ENCODE peak calls at places on chromosome 3, in six cellular contexts. M is cardiac muscle cell, F is body of pancreas, V is testis, Y is GM23248, P is aorta. L is an unnamed sample.

GRCh38 chr3:193716155-193716554 is 123.1 kb downstream of the OPA1 start:
- DNase-seq in M (no peak), F (no peak), V (no peak), Y (no peak), P (no peak), L (no peak)

GRCh38 chr3:161273589-161274218 is 52.6 kb downstream of the NMD3 start:
- DNase-seq in M (peak; percentile 65), F (peak; percentile 26), V (peak; percentile 32), Y (peak; percentile 66), P (no peak), L (no peak)

GRCh38 chr3:100006570-100007271 is 107.6 kb downstream of the FILIP1L start:
- DNase-seq in M (no peak), F (no peak), V (no peak), Y (peak; percentile 71), P (no peak), L (no peak)

GRCh38 chr3:123153821-123154323 is 47.9 kb upstream of the SEC22A start:
- DNase-seq in M (no peak), F (no peak), V (no peak), Y (no peak), P (no peak), L (no peak)

GRCh38 chr3:52479037-52479875 is 15.9 kb upstream of the STAB1 start:
- DNase-seq in M (no peak), F (no peak), V (no peak), Y (no peak), P (no peak), L (no peak)

GRCh38 chr3:192929146-192929545 is 11.5 kb upstream of the MB21D2 start:
- DNase-seq in M (no peak), F (no peak), V (no peak), Y (peak; percentile 58), P (no peak), L (no peak)

GRCh38 chr3:114409291-114409690 is 115.5 kb downstream of the TIGIT start:
- DNase-seq in M (no peak), F (no peak), V (no peak), Y (peak; percentile 25), P (no peak), L (no peak)

GRCh38 chr3:194364652-194365434 is 4.7 kb downstream of the LRRC15 start:
- DNase-seq in M (peak; percentile 64), F (peak; percentile 22), V (peak; percentile 21), Y (peak; percentile 89), P (no peak), L (no peak)

GRCh38 chr3:190309414-190309813 is 12.8 kb downstream of the CLDN1 start:
- DNase-seq in M (no peak), F (no peak), V (no peak), Y (no peak), P (no peak), L (no peak)

GRCh38 chr3:127073931-127074820 is 91.3 kb downstream of the PLXNA1 start:
- DNase-seq in M (no peak), F (no peak), V (no peak), Y (peak; percentile 48), P (no peak), L (peak; percentile 45)

GRCh38 chr3:51940648-51941421 is 869 bp downstream of the RRP9 start:
- DNase-seq in M (no peak), F (peak; percentile 10), V (no peak), Y (peak; percentile 72), P (no peak), L (no peak)

GRCh38 chr3:166785851-166786250 is 594.2 kb downstream of the ZBBX start:
- DNase-seq in M (no peak), F (no peak), V (no peak), Y (no peak), P (no peak), L (no peak)

GRCh38 chr3:8838765-8839423 is 69.5 kb upstream of the OXTR start:
- DNase-seq in M (no peak), F (no peak), V (no peak), Y (no peak), P (no peak), L (no peak)

GRCh38 chr3:127613406-127613805 is 15.2 kb downstream of the MCM2 start:
- DNase-seq in M (no peak), F (peak; percentile 68), V (no peak), Y (peak; percentile 58), P (peak; percentile 72), L (no peak)

GRCh38 chr3:127524300-127524896 is 66.1 kb downstream of the TPRA1 start:
- DNase-seq in M (no peak), F (peak; percentile 52), V (no peak), Y (no peak), P (no peak), L (no peak)

GRCh38 chr3:16467368-16467767 is 46.1 kb downstream of the RFTN1 start:
- DNase-seq in M (no peak), F (no peak), V (no peak), Y (no peak), P (no peak), L (no peak)

GRCh38 chr3:137217733-137218132 is 259.9 kb downstream of the IL20RB start:
- DNase-seq in M (peak; percentile 42), F (no peak), V (peak; percentile 53), Y (no peak), P (no peak), L (no peak)

GRCh38 chr3:136270179-136270578 is 20.0 kb downstream of the PCCB start:
- DNase-seq in M (no peak), F (no peak), V (no peak), Y (no peak), P (no peak), L (no peak)

GRCh38 chr3:154040283-154040682 is 80.9 kb upstream of the ARHGEF26 start:
- DNase-seq in M (no peak), F (no peak), V (no peak), Y (peak; percentile 46), P (no peak), L (no peak)
- H3K4me3 ChIP-seq in M (no peak overlapping the region), F (no peak overlapping the region), V (no peak overlapping the region), Y (no peak overlapping the region), P (no peak overlapping the region), L (no peak overlapping the region)

GRCh38 chr3:124831631-124832184 is 55.5 kb downstream of the ITGB5 start:
- DNase-seq in M (no peak), F (no peak), V (no peak), Y (no peak), P (no peak), L (no peak)

GRCh38 chr3:124834723-124835718 is 52.1 kb downstream of the ITGB5 start:
- DNase-seq in M (no peak), F (peak; percentile 68), V (peak; percentile 40), Y (peak; percentile 52), P (peak; percentile 63), L (peak; percentile 75)

GRCh38 chr3:124833710-124834332 is 53.3 kb downstream of the ITGB5 start:
- DNase-seq in M (no peak), F (no peak), V (no peak), Y (no peak), P (no peak), L (no peak)

GRCh38 chr3:124829819-124830554 is 57.2 kb downstream of the ITGB5 start:
- DNase-seq in M (no peak), F (no peak), V (no peak), Y (peak; percentile 73), P (no peak), L (no peak)

GRCh38 chr3:124832782-124833709 is 54.1 kb downstream of the ITGB5 start:
- DNase-seq in M (no peak), F (no peak), V (no peak), Y (peak; percentile 89), P (no peak), L (no peak)
- H3K4me1 ChIP-seq in M (peaks cover 33% of the 10 kb centered on the region), F (peaks cover 23% of the 10 kb centered on the region), V (peaks cover 32% of the 10 kb centered on the region), Y (peaks cover 77% of the 10 kb centered on the region), P (peaks cover 27% of the 10 kb centered on the region), L (peaks cover 33% of the 10 kb centered on the region)

DNA sequence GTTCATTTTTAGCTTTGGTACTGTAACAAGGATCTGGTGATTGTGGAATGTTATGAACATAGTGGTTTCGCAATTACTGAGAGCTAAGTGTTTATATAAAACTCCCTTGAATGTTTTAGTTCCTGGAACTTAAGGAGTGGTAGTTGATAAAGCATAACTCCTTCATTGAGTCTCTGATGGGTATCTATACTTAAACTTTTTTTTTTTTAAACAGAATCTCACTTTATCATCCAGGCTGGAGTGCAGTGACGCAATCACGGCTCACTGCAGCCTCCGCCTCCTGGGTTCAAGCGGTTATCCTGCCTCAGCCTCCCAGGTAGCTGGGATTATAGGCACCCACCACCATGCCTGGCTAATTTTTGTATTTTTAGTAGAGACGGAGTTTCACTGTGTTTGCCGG is 11.3 kb downstream of the PRKCI start:
- DNase-seq in M (no peak), F (no peak), V (no peak), Y (peak; percentile 78), P (no peak), L (no peak)
- H3K4me3 ChIP-seq in M (no peak overlapping the region), F (no peak overlapping the region), V (no peak overlapping the region), Y (no peak overlapping the region), P (no peak overlapping the region), L (no peak overlapping the region)

GRCh38 chr3:101939391-101939790 is 90.1 kb downstream of the NFKBIZ start:
- DNase-seq in M (no peak), F (no peak), V (no peak), Y (no peak), P (no peak), L (no peak)

GRCh38 chr3:101940521-101940992 is 91.2 kb downstream of the NFKBIZ start:
- DNase-seq in M (peak; percentile 89), F (no peak), V (peak; percentile 18), Y (peak; percentile 96), P (peak; percentile 69), L (peak; percentile 77)

GRCh38 chr3:101943028-101943427 is 93.7 kb downstream of the NFKBIZ start:
- DNase-seq in M (no peak), F (no peak), V (no peak), Y (no peak), P (no peak), L (no peak)

GRCh38 chr3:101942356-101942755 is 93.0 kb downstream of the NFKBIZ start:
- DNase-seq in M (no peak), F (no peak), V (no peak), Y (peak; percentile 32), P (no peak), L (no peak)

DNA sequence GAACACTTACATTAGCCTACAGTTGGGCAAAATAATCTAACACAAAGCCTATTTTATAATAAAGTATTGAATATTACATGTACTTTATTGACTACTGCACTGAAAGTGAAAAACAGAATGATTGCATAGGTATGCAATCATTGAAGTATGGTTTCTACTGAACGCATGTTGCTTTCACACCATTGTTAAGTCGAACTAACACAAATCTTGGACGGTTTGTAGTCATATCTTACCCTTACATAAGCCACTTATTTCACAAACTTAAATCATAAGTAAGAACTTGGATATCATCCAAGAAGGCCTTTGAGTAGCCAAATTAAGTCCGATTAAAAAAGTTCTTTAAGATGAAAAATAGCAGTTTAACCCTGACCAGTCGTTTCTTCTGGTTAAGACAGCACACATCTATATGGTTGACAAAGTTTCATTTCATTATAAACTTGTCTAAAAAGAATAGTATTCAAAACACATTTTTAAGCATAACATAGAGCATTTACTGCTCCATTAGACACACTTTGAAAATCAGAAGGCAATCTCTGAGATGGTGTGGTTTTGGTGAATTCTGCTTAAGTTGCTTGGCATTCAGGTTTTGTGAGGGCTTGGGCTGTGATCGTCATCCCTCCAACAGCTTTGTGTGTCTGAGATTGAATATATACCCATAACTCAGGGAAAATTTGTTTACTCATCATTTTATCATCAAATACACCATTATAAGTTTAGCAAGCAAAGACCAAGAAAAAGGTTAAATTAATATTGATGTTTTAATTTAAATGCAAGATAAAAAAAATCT is 92.1 kb downstream of the NFKBIZ start:
- DNase-seq in M (no peak), F (no peak), V (no peak), Y (peak; percentile 48), P (no peak), L (no peak)
- H3K4me1 ChIP-seq in M (peaks cover 56% of the 10 kb centered on the region), F (no peaks in the 10 kb centered on the region), V (no peaks in the 10 kb centered on the region), Y (peaks cover 69% of the 10 kb centered on the region), P (peaks cover 10% of the 10 kb centered on the region), L (peaks cover 34% of the 10 kb centered on the region)